ENCODE peak calls at places on chromosome 22, in eight cellular contexts. B is colonic mucosa, O is testis, E is dorsolateral prefrontal cortex, U is SJSA1, T is endodermal cell, C is neural progenitor cell, W is SJCRH30. I is an unnamed sample.

GRCh38 chr22:19052941-19053551 is 69.2 kb downstream of the DGCR2 start:
- DNase-seq in T (no peak), O (no peak), U (no peak), E (no peak), C (no peak), W (no peak), B (no peak), I (no peak)

GRCh38 chr22:48738204-48738980 is 1089.3 kb downstream of the BRD1 start:
- DNase-seq in W (no peak), C (no peak), O (no peak), T (no peak), B (no peak), U (no peak), E (peak), I (no peak)

GRCh38 chr22:30206964-30207363 is 39.6 kb downstream of the LIF start:
- DNase-seq in B (no peak), U (peak), E (peak), T (peak), C (peak), W (peak), O (peak), I (no peak)

GRCh38 chr22:49305215-49305965 is 522.3 kb downstream of the BRD1 start:
- DNase-seq in U (peak), C (peak), O (peak), T (peak), E (peak), B (peak), W (peak), I (peak)

GRCh38 chr22:38074181-38075104 is 9.5 kb downstream of the SLC16A8 start:
- DNase-seq in O (peak), U (no peak), C (peak), W (no peak), B (no peak), T (peak), E (peak), I (peak)

GRCh38 chr22:27835446-27835845 is 33.9 kb upstream of the MN1 start:
- DNase-seq in B (no peak), U (peak), E (no peak), C (no peak), O (no peak), W (no peak), T (peak), I (no peak)

GRCh38 chr22:38080847-38081635 is 2.9 kb downstream of the SLC16A8 start:
- DNase-seq in U (no peak), E (peak), O (peak), T (peak), B (peak), W (peak), C (peak), I (no peak)

GRCh38 chr22:20060700-20061480 is 19.2 kb upstream of the DGCR8 start:
- DNase-seq in B (no peak), O (no peak), W (no peak), C (no peak), T (no peak), E (no peak), U (no peak), I (no peak)

GRCh38 chr22:19807161-19807913 is 46.8 kb downstream of the TBX1 start:
- DNase-seq in E (no peak), O (no peak), U (no peak), W (no peak), B (no peak), C (no peak), T (peak), I (no peak)

GRCh38 chr22:47152938-47153337 is 390.5 kb downstream of the TBC1D22A start:
- DNase-seq in W (no peak), O (no peak), T (no peak), B (no peak), E (no peak), U (no peak), C (no peak), I (no peak)

GRCh38 chr22:17541476-17541875 is 21.8 kb upstream of the SLC25A18 start:
- DNase-seq in T (no peak), O (no peak), C (no peak), W (no peak), U (no peak), B (no peak), E (no peak), I (no peak)

GRCh38 chr22:28952857-28953256 is 69.5 kb downstream of the ZNRF3 start:
- DNase-seq in C (no peak), T (no peak), W (peak), E (no peak), U (no peak), O (no peak), B (no peak), I (no peak)

GRCh38 chr22:24133187-24133965 is 47.9 kb upstream of the SUSD2 start:
- DNase-seq in O (peak), E (no peak), B (no peak), T (peak), U (no peak), C (no peak), W (no peak), I (peak)

GRCh38 chr22:23518381-23519187 is 61.5 kb downstream of the IGLL1 start:
- DNase-seq in W (no peak), O (no peak), E (no peak), B (peak), C (peak), T (no peak), U (no peak), I (peak)

GRCh38 chr22:48052621-48052890 is 1290.1 kb downstream of the TBC1D22A start:
- DNase-seq in E (no peak), C (no peak), W (no peak), O (no peak), U (peak), T (peak), B (no peak), I (no peak)

GRCh38 chr22:47793304-47794101 is 1031.1 kb downstream of the TBC1D22A start:
- DNase-seq in W (no peak), O (no peak), C (no peak), E (no peak), B (no peak), T (peak), U (peak), I (no peak)

GRCh38 chr22:47201996-47202818 is 439.8 kb downstream of the TBC1D22A start:
- DNase-seq in C (no peak), O (peak), B (peak), U (peak), W (no peak), T (peak), E (peak), I (no peak)

GRCh38 chr22:38401336-38402084 is 53.5 kb downstream of the KCNJ4 start:
- DNase-seq in O (no peak), T (peak), W (no peak), E (no peak), U (no peak), C (no peak), B (no peak), I (no peak)

GRCh38 chr22:46070215-46070721 is 80.1 kb upstream of the PPARA start:
- DNase-seq in E (peak), T (peak), U (no peak), W (no peak), C (peak), O (peak), B (peak), I (peak)

GRCh38 chr22:46069518-46070214 is 80.7 kb upstream of the PPARA start:
- DNase-seq in T (no peak), O (peak), B (peak), U (peak), W (peak), C (no peak), E (peak), I (no peak)

GRCh38 chr22:46067159-46068111 is 82.9 kb upstream of the PPARA start:
- DNase-seq in O (peak), T (no peak), W (peak), U (no peak), E (peak), B (no peak), C (no peak), I (no peak)

GRCh38 chr22:46068176-46068907 is 82.0 kb upstream of the PPARA start:
- DNase-seq in W (no peak), U (no peak), C (no peak), T (no peak), B (no peak), O (no peak), E (no peak), I (no peak)

GRCh38 chr22:46068908-46069481 is 81.3 kb upstream of the PPARA start:
- DNase-seq in E (peak), B (no peak), U (peak), T (no peak), W (peak), C (no peak), O (peak), I (no peak)
- H3K4me3 ChIP-seq in E (peak), B (peak), U (peak), T (no peak), W (peak), C (no peak), O (peak), I (no peak)

GRCh38 chr22:25449781-25450317 is 114.6 kb upstream of the GRK3 start:
- DNase-seq in U (no peak), O (no peak), B (no peak), E (no peak), T (no peak), W (no peak), C (no peak), I (no peak)
- H3K27ac ChIP-seq in U (no peak), O (no peak), B (no peak), E (no peak), T (no peak), W (no peak), C (no peak), I (no peak)

GRCh38 chr22:44807915-44808690 is 55.7 kb downstream of the ARHGAP8 start:
- DNase-seq in W (no peak), O (no peak), B (no peak), E (no peak), C (peak), T (peak), U (no peak), I (peak)
- H3K4me3 ChIP-seq in W (no peak), O (no peak), B (no peak), E (no peak), C (no peak), T (no peak), U (no peak), I (no peak)

GRCh38 chr22:39432361-39432811 is 24.4 kb upstream of the MGAT3 start:
- DNase-seq in W (no peak), T (no peak), E (no peak), U (no peak), C (no peak), B (no peak), O (no peak), I (no peak)
- H3K27ac ChIP-seq in W (no peak), T (no peak), E (peak), U (no peak), C (no peak), B (peak), O (no peak), I (no peak)

DNA sequence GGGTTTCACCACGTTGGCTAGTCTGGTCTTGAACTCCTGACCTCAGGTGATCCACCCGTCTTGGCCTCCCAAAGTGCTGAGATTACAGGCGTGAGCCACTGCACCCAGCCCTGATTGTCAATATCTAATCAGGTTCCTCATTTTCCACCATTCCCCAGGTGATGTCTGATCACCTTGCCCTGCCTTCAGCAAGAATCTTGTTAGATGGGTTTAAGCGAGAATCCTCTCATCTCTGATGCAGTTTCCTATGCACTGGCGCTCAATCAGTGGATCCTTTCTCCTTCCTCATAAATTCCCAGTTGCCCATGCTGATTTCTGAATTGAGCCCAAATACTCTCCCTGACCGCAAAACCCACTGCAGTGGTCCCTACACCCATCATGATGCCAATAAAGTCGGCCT is 664 bp upstream of the ZC3H7B start:
- DNase-seq in E (no peak), U (no peak), B (no peak), T (no peak), C (no peak), O (no peak), W (no peak), I (no peak)
- H3K4me3 ChIP-seq in E (peak), U (peak), B (peak), T (peak), C (peak), O (peak), W (peak), I (peak)